ENCODE peak calls at places on chromosomes 16 and 17, in four cellular contexts. V is A549, G is breast epithelium, S is ovary. H is an unnamed sample.
A peak's percentile ranks its signal among the peaks of the same experiment; 100 is the strongest.

GRCh38 chr17:50817838-50818237 is 17.5 kb upstream of the WFIKKN2 start:
- DNase-seq in V (peak; percentile 51), G (no peak), S (no peak), H (peak; percentile 64)

GRCh38 chr16:62821771-62822170 is 785.5 kb upstream of the CDH8 start:
- DNase-seq in V (no peak), G (no peak), S (no peak), H (no peak)

GRCh38 chr16:53518550-53519416 is 15.8 kb upstream of the AKTIP start:
- DNase-seq in V (no peak), G (peak; percentile 26), S (no peak), H (no peak)

GRCh38 chr16:17277981-17278381 is 192.8 kb downstream of the XYLT1 start:
- DNase-seq in V (peak; percentile 28), G (no peak), S (peak; percentile 57), H (no peak)

GRCh38 chr17:63442549-63443035 is 3.5 kb downstream of the CYB561 start:
- DNase-seq in V (no peak), G (no peak), S (no peak), H (no peak)

GRCh38 chr17:50778471-50778870 is 11.2 kb upstream of the ANKRD40CL start:
- DNase-seq in V (no peak), G (no peak), S (no peak), H (no peak)

GRCh38 chr16:19375561-19376158 is 42.0 kb upstream of the TMC5 start:
- DNase-seq in V (peak; percentile 73), G (peak; percentile 30), S (peak; percentile 32), H (peak; percentile 79)

GRCh38 chr16:48188449-48189102 is 32.8 kb upstream of the ABCC12 start:
- DNase-seq in V (no peak), G (no peak), S (no peak), H (no peak)

GRCh38 chr16:66859397-66860068 is 15.3 kb downstream of the CA7 start:
- DNase-seq in V (no peak), G (no peak), S (no peak), H (no peak)

GRCh38 chr17:13931111-13931526 is 138.2 kb upstream of the COX10 start:
- DNase-seq in V (no peak), G (no peak), S (no peak), H (peak; percentile 20)

GRCh38 chr17:39920218-39921210 is 2.1 kb upstream of the GSDMB start:
- DNase-seq in V (no peak), G (no peak), S (no peak), H (no peak)

GRCh38 chr16:85430523-85431381 is 182.4 kb upstream of the GSE1 start:
- DNase-seq in V (no peak), G (no peak), S (no peak), H (no peak)

GRCh38 chr16:67186550-67186950 is 2.8 kb upstream of the MATCAP1 start:
- DNase-seq in V (no peak), G (no peak), S (no peak), H (peak; percentile 82)

GRCh38 chr16:23174622-23175021 is 7.9 kb upstream of the SCNN1G start:
- DNase-seq in V (no peak), G (no peak), S (no peak), H (peak; percentile 55)

GRCh38 chr17:40909351-40909750 is 24.3 kb upstream of the KRT20 start:
- DNase-seq in V (peak; percentile 91), G (peak; percentile 87), S (peak; percentile 84), H (peak; percentile 94)

GRCh38 chr16:35207059-35207999 is 1747.9 kb downstream of the TP53TG3F start:
- DNase-seq in V (no peak), G (no peak), S (no peak), H (no peak)

GRCh38 chr16:9151597-9151996 is 60.2 kb downstream of the HAPSTR1 start:
- DNase-seq in V (peak; percentile 13), G (no peak), S (no peak), H (no peak)